ENCODE peak calls at places on chromosomes 11 and 22, in seven cellular contexts. J is adipocyte, A is cardiac fibroblast, E is PC-3, M is psoas muscle, Y is GM23248, C is A549. U is an unnamed sample.

GRCh38 chr11:131754671-131755070 is 384.3 kb downstream of the NTM start:
- DNase-seq in Y (peak), A (no peak), C (no peak), J (no peak), E (peak), M (no peak), U (no peak)

GRCh38 chr11:108824601-108825000 is 159.7 kb downstream of the DDX10 start:
- DNase-seq in J (peak), M (no peak), C (no peak), E (no peak), A (peak), Y (no peak), U (no peak)

GRCh38 chr11:68214173-68215086 is 1.3 kb upstream of the KMT5B start:
- DNase-seq in E (no peak), A (no peak), M (peak), C (no peak), J (peak), Y (peak), U (peak)

GRCh38 chr11:64619811-64620285 is 28.8 kb downstream of the SLC22A12 start:
- DNase-seq in A (peak), J (no peak), M (peak), E (peak), C (no peak), Y (peak), U (peak)

GRCh38 chr11:86818466-86819282 is 18.3 kb downstream of the PRSS23 start:
- DNase-seq in J (peak), A (peak), Y (peak), C (peak), E (peak), M (no peak), U (no peak)

GRCh38 chr22:18103527-18104269 is 6.9 kb upstream of the TUBA8 start:
- DNase-seq in J (no peak), Y (no peak), M (peak), E (no peak), C (no peak), A (no peak), U (no peak)

GRCh38 chr11:15451713-15452112 is 337.0 kb downstream of the INSC start:
- DNase-seq in Y (no peak), E (no peak), M (no peak), J (no peak), C (no peak), A (no peak), U (no peak)

GRCh38 chr11:64305691-64306562 is 603 bp downstream of the ESRRA start:
- DNase-seq in Y (peak), A (peak), C (peak), M (peak), E (peak), J (peak), U (peak)

GRCh38 chr11:44573333-44573732 is 7.9 kb downstream of the CD82 start:
- DNase-seq in C (no peak), A (no peak), M (no peak), E (no peak), J (no peak), Y (peak), U (no peak)

GRCh38 chr11:109237636-109238035 is 184.4 kb upstream of the C11orf87 start:
- DNase-seq in E (no peak), C (no peak), Y (no peak), A (no peak), M (no peak), J (no peak), U (no peak)

GRCh38 chr11:63560506-63561179 is 2.5 kb downstream of the PLAAT2 start:
- DNase-seq in A (peak), C (no peak), E (peak), J (no peak), Y (no peak), M (no peak), U (peak)

GRCh38 chr11:133966924-133967598 is 10.3 kb upstream of the IGSF9B start:
- DNase-seq in C (peak), J (peak), M (peak), E (no peak), A (no peak), Y (peak), U (no peak)

GRCh38 chr11:61334434-61335354 is 1.7 kb downstream of the TKFC start:
- DNase-seq in C (no peak), E (peak), J (peak), M (no peak), Y (peak), A (peak), U (peak)

GRCh38 chr11:117752721-117753237 is 44.2 kb downstream of the DSCAML1 start:
- DNase-seq in E (no peak), M (no peak), A (no peak), J (no peak), Y (no peak), C (no peak), U (no peak)

GRCh38 chr11:119702261-119702591 is 26.8 kb downstream of the NECTIN1 start:
- DNase-seq in Y (no peak), E (no peak), J (no peak), C (no peak), A (no peak), M (no peak), U (no peak)

GRCh38 chr11:11211888-11212287 is 141.2 kb downstream of the CSNK2A3 start:
- DNase-seq in A (no peak), C (no peak), E (peak), J (no peak), M (no peak), Y (no peak), U (no peak)

GRCh38 chr11:56624661-56625110 is 10.0 kb upstream of the OR5M1 start:
- DNase-seq in A (peak), C (peak), J (peak), M (no peak), E (peak), Y (peak), U (peak)

GRCh38 chr11:35393093-35393492 is 26.3 kb downstream of the SLC1A2 start:
- DNase-seq in E (no peak), C (no peak), J (no peak), Y (no peak), A (no peak), M (no peak), U (no peak)

GRCh38 chr22:17845340-17845739 is 71.1 kb upstream of the BID start:
- DNase-seq in M (no peak), A (no peak), E (no peak), J (no peak), C (no peak), Y (no peak), U (no peak)

GRCh38 chr22:23369054-23369685 is 188.9 kb downstream of the BCR start:
- DNase-seq in M (no peak), A (no peak), Y (no peak), J (no peak), E (no peak), C (no peak), U (no peak)

GRCh38 chr11:10943968-10944367 is 86.1 kb upstream of the ZBED5 start:
- DNase-seq in C (no peak), Y (peak), E (peak), A (peak), M (no peak), J (no peak), U (no peak)

GRCh38 chr11:72100009-72100408 is 3.1 kb downstream of the LAMTOR1 start:
- DNase-seq in A (no peak), C (no peak), J (no peak), M (no peak), Y (no peak), E (no peak), U (no peak)

DNA sequence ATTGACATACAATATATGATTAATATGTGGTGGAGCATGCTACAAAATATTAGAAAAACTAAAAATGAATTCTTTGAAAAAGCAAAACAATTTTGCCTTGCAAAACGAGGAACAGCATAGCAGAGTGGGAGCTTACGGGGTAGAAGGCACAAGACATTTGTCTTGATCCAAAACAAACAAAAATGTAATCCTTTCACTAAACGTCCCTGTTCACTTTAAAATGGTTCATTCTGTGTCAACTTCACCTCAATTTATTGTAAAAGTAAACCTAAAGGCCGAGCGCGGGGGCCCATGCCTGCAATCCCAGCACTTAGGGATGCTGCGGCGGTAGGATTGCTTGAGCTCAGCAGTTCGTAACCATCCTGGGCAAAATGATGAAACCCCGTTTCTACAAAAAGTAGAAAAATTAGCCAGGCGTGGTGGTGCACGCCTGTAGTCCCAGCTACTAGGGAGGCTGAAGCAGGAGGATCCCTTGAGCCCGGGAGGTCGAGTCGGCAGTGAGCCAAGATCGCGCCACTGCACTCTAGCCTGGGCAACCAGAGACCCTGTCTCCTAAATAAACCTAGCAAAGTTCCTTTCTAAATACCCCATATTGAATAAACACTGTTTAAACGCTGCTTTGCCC is 2.0 kb downstream of the PRDM10 start:
- DNase-seq in C (no peak), J (no peak), A (no peak), E (no peak), Y (no peak), M (no peak), U (no peak)
- H3K4me3 ChIP-seq in C (peak), J (peak), A (no peak), E (peak), Y (peak), M (peak), U (peak)

GRCh38 chr11:92227233-92227593 is 2.6 kb downstream of the FAT3 start:
- DNase-seq in Y (no peak), M (no peak), E (no peak), A (no peak), C (no peak), J (peak), U (peak)
- H3K4me3 ChIP-seq in Y (peak), M (peak), E (no peak), A (no peak), C (peak), J (no peak), U (peak)

GRCh38 chr11:73175551-73176144 is 33.5 kb upstream of the FCHSD2 start:
- DNase-seq in E (no peak), J (no peak), A (no peak), C (no peak), Y (no peak), M (no peak), U (no peak)
- H3K4me3 ChIP-seq in E (no peak), J (no peak), A (no peak), C (no peak), Y (no peak), M (no peak), U (no peak)

DNA sequence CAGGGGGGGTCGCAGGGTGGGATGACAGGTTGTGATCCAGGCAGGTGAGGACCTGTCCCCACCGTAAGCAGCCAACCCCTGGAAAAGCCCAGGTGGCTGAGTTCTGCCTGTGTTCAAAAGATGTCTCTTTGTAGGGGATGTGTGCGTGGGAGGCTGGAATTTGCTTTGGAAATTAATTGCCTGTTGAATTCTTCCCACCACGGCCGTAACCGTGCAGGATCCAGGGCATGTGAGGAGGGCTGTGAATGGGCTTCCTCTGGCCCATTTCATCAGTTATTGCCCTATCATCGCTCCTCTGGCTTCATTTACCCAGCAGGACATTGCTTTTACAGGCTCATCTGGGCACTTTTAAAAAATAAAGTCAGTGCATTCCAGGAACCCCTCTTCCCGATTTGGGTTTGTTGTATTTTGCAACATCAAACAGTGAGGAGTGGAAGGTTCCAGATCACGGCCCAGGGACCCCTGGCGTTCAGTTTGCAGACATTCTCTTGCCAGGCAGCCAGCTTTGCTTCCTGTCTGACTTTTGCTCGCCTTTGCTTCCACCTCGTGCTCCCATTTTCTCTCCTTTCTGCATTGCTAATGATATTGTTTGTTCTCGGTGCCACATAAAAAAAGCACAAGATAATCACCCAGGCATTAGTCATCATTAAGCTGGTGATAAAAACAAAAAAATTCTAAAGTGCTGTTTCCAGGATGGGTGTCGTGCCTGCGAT is 1306.6 kb downstream of the BRD1 start:
- DNase-seq in C (no peak), E (no peak), Y (no peak), A (no peak), M (no peak), J (no peak), U (no peak)
- H3K4me3 ChIP-seq in C (no peak), E (no peak), Y (no peak), A (no peak), M (no peak), J (no peak), U (no peak)

GRCh38 chr22:20430641-20431519 is 6.7 kb downstream of the SCARF2 start:
- DNase-seq in Y (peak), C (peak), M (no peak), J (no peak), A (no peak), E (peak), U (peak)

GRCh38 chr22:20429254-20430100 is 8.1 kb downstream of the SCARF2 start:
- DNase-seq in A (no peak), E (no peak), M (no peak), Y (no peak), J (no peak), C (no peak), U (peak)

GRCh38 chr22:20431520-20432237 is 5.9 kb downstream of the SCARF2 start:
- DNase-seq in C (no peak), M (no peak), J (no peak), E (no peak), Y (no peak), A (no peak), U (peak)

GRCh38 chr22:20428496-20429253 is 8.9 kb downstream of the SCARF2 start:
- DNase-seq in Y (no peak), J (no peak), E (no peak), C (no peak), A (no peak), M (no peak), U (peak)

DNA sequence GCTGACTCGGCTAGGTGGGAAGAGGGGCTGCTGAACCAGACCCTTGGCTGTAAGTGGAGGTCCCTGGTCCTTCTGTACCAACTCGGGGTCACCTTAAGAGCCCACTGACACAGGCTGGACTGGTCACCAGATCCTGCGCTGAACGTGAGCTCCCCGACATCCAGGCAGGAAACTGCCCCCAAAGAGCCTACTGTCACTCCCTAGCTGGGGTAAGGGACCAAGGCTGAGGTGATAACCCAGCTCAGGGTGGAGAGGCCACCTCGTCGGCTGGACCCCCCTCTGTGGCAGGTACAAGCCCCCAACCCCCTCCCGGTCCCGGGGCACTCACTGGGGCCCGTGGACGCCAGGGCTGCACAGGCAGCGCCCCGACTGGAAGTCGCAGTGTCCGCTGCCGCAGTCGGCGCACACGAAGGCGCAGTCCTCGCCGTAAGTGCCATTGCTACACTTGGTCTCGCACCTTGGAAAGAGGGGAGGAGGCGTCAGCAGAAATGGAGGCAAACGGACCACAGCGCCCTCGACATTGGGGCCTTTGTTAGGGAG is 7.5 kb downstream of the SCARF2 start:
- DNase-seq in M (no peak), C (no peak), Y (no peak), J (no peak), E (no peak), A (no peak), U (peak)
- H3K4me3 ChIP-seq in M (no peak), C (peak), Y (no peak), J (no peak), E (no peak), A (no peak), U (no peak)

GRCh38 chr11:31804439-31805036 is 6.6 kb downstream of the PAX6 start:
- DNase-seq in A (no peak), Y (no peak), J (no peak), C (no peak), E (no peak), M (no peak), U (peak)

GRCh38 chr11:31802000-31802551 is 9.0 kb downstream of the PAX6 start:
- DNase-seq in J (no peak), C (no peak), A (no peak), E (no peak), Y (no peak), M (no peak), U (peak)

GRCh38 chr11:31802609-31802989 is 8.5 kb downstream of the PAX6 start:
- DNase-seq in C (no peak), A (no peak), M (no peak), Y (no peak), J (no peak), E (no peak), U (peak)

GRCh38 chr11:31803813-31804438 is 7.2 kb downstream of the PAX6 start:
- DNase-seq in A (no peak), M (no peak), J (no peak), E (no peak), Y (no peak), C (no peak), U (peak)

DNA sequence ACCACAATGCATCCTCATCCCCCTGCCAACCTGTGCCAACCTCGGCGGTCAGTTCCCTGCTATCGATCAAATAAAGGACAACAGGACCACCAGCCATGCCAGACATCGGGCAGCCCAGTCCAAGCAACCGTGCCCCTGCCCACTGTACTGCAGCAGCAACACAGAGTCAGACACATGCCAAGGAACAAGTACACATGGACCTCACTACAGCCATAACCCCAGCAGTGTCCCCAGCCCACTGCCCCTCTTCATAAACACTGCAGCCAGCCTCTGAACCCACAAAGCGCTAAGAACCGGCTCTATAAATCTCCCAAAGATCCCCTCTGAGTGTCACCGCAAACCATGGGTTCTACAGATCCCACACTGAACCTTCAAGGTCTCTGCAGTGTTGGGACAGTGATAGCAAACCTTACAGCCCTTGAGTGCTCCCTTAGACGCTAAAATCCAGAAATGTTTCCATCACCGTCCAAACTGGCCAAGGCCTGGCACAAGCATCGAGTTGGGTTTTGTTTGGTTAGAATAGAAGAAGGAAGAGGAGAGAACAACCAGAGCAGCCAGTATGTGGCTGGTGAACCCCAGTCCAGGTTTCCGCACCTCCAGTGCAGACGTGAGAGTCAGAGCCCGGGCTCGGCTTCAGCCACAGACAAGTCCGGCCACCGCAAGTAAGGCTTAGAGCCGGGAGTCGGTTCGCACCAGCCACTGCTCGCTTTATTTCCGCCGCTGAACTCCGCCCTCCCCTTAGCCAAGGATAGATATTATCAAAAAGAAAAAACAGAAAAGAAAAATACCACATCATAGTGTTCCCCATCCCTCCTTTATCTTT is 7.9 kb downstream of the PAX6 start:
- DNase-seq in J (no peak), E (no peak), M (no peak), Y (no peak), A (no peak), C (no peak), U (peak)
- H3K4me3 ChIP-seq in J (no peak), E (no peak), M (no peak), Y (no peak), A (no peak), C (no peak), U (no peak)

DNA sequence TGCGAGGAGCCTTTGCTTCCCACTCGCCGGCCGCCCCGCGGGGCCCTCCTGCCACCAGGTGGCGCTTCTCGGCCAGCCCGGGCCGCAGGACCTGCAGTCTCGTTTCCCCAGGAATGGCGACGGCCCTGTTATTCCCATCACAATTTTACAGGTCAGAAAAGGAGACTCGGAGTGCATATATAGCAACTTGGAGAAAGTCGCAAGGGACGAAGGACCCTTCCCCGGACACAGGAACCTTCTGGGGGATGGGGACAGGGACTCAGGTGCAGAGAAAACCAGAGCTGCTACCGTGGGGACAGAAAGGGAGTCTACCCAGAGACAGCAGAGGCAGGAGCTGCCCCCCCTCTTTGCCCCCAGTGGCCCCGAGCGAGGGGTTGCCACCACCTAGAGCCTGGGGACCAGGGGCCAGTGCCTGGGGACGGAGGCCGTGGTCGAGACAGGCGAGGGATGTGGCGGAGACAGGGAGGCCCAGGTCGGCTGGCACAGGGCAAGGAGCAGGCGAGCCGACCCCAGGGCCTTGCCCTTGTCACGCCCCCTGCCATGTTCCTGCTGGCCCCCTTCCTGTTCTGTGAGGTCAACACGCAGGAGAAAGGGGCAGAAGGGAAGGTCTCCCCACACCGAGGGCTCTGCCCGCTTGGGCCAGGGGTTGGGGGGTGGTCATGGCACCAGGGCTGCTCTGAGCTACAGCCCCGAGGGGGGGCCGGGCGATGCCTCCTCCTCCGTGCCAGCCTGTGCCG is 3.5 kb upstream of the KRTAP5-6 start:
- DNase-seq in E (peak), A (peak), M (peak), J (peak), Y (peak), C (peak), U (peak)
- H3K4me3 ChIP-seq in E (peak), A (peak), M (peak), J (no peak), Y (peak), C (peak), U (peak)

DNA sequence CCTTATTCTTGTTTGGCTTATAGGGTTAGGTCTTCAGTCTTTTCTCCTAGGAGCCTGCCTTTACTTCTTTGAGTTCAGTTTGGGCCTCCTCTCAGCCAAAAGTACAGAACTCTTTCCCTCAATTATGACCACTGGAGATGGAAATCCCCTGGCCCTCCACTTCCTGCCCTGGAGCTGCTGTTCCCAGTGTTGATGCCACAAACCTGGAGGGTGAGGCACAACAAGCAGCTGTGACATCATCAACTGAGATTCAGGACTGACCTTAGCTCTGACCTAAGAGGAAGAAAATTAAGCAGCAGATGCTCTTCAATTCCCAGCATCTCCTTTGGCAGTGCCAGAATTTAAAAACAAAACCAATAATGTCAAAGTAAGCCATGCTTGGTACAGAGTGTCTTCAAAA is 3.0 kb downstream of the ABTB2 start:
- DNase-seq in E (peak), A (peak), J (no peak), M (no peak), C (no peak), Y (peak), U (peak)
- H3K4me3 ChIP-seq in E (no peak), A (no peak), J (no peak), M (peak), C (peak), Y (peak), U (no peak)